ENCODE peak calls at places on chromosomes 1 and 21, in six cellular contexts. M is prostate gland, L is uterus, Z is transverse colon, J is adrenal gland, G is IMR-90. U is an unnamed sample.

GRCh38 chr1:50973875-50974617 is 4.0 kb downstream of the CDKN2C start:
- DNase-seq in M (no peak), L (no peak), Z (no peak), J (no peak), G (no peak), U (no peak)

GRCh38 chr21:14943636-14944035 is 121.2 kb downstream of the NRIP1 start:
- DNase-seq in M (no peak), L (no peak), Z (no peak), J (no peak), G (peak; percentile 49), U (no peak)

GRCh38 chr1:32518976-32519375 is 20.3 kb upstream of the ZBTB8A start:
- DNase-seq in M (no peak), L (no peak), Z (no peak), J (no peak), G (no peak), U (no peak)

GRCh38 chr1:117826551-117827078 is 102.8 kb downstream of the GDAP2 start:
- DNase-seq in M (no peak), L (no peak), Z (no peak), J (peak; percentile 35), G (peak; percentile 96), U (no peak)

GRCh38 chr21:34704119-34704518 is 35.3 kb downstream of the CLIC6 start:
- DNase-seq in M (peak; percentile 26), L (peak; percentile 22), Z (no peak), J (no peak), G (peak; percentile 40), U (peak; percentile 40)

GRCh38 chr1:167711797-167712196 is 10.0 kb upstream of the MPZL1 start:
- DNase-seq in M (no peak), L (no peak), Z (peak; percentile 59), J (no peak), G (no peak), U (no peak)

GRCh38 chr1:202324646-202325045 is 17.1 kb downstream of the UBE2T start:
- DNase-seq in M (no peak), L (no peak), Z (no peak), J (no peak), G (no peak), U (no peak)

GRCh38 chr1:30966690-30967369 is 58.3 kb upstream of the SDC3 start:
- DNase-seq in M (no peak), L (no peak), Z (no peak), J (peak; percentile 46), G (peak; percentile 70), U (no peak)

GRCh38 chr1:36530261-36530660 is 47.5 kb upstream of the CSF3R start:
- DNase-seq in M (no peak), L (no peak), Z (no peak), J (no peak), G (no peak), U (no peak)

GRCh38 chr1:205172729-205173366 is 38.7 kb downstream of the DSTYK start:
- DNase-seq in M (no peak), L (no peak), Z (no peak), J (no peak), G (peak; percentile 99), U (peak; percentile 42)

GRCh38 chr1:158951956-158952355 is 20.6 kb downstream of the PYHIN1 start:
- DNase-seq in M (no peak), L (no peak), Z (peak; percentile 24), J (no peak), G (no peak), U (no peak)

GRCh38 chr1:16186655-16187235 is 25.7 kb downstream of the ARHGEF19 start:
- DNase-seq in M (no peak), L (no peak), Z (peak; percentile 72), J (no peak), G (no peak), U (no peak)

GRCh38 chr1:24742090-24742938 is 2.9 kb upstream of the CLIC4 start:
- DNase-seq in M (no peak), L (no peak), Z (peak; percentile 63), J (no peak), G (peak; percentile 94), U (peak; percentile 77)

GRCh38 chr1:54125671-54126070 is 27.1 kb downstream of the CDCP2 start:
- DNase-seq in M (peak; percentile 34), L (no peak), Z (peak; percentile 24), J (peak; percentile 44), G (peak; percentile 26), U (no peak)

GRCh38 chr1:117821382-117821755 is 108.1 kb downstream of the GDAP2 start:
- DNase-seq in M (no peak), L (no peak), Z (no peak), J (no peak), G (peak; percentile 59), U (no peak)

GRCh38 chr1:15799004-15799867 is 8.2 kb downstream of the UQCRHL start:
- DNase-seq in M (peak; percentile 65), L (peak; percentile 76), Z (peak; percentile 59), J (no peak), G (peak; percentile 96), U (peak; percentile 76)

GRCh38 chr1:2585318-2586092 is 1.1 kb upstream of the PRXL2B start:
- DNase-seq in M (peak; percentile 36), L (peak; percentile 77), Z (peak; percentile 86), J (peak; percentile 65), G (peak; percentile 24), U (peak; percentile 95)

GRCh38 chr1:19458815-19459417 is 26.4 kb downstream of the CAPZB start:
- DNase-seq in M (peak; percentile 48), L (no peak), Z (peak; percentile 72), J (no peak), G (no peak), U (no peak)

GRCh38 chr1:30642391-30643120 is 80.8 kb downstream of the MATN1 start:
- DNase-seq in M (no peak), L (no peak), Z (no peak), J (no peak), G (no peak), U (no peak)

GRCh38 chr1:243495032-243495431 is 239.2 kb downstream of the SDCCAG8 start:
- DNase-seq in M (no peak), L (no peak), Z (no peak), J (no peak), G (no peak), U (no peak)

GRCh38 chr21:43727571-43728466 is 8.9 kb downstream of the PDXK start:
- DNase-seq in M (no peak), L (peak; percentile 53), Z (no peak), J (no peak), G (peak; percentile 22), U (no peak)

GRCh38 chr1:72649211-72649888 is 367.0 kb upstream of the NEGR1 start:
- DNase-seq in M (no peak), L (no peak), Z (no peak), J (no peak), G (no peak), U (no peak)

GRCh38 chr1:155117610-155118009 is 10.1 kb upstream of the EFNA1 start:
- DNase-seq in M (no peak), L (no peak), Z (no peak), J (no peak), G (no peak), U (no peak)

GRCh38 chr1:15027515-15027948 is 126.0 kb upstream of the TMEM51 start:
- DNase-seq in M (peak; percentile 50), L (peak; percentile 60), Z (peak; percentile 78), J (peak; percentile 75), G (peak; percentile 54), U (peak; percentile 96)

GRCh38 chr1:199394856-199395255 is 632.7 kb upstream of the NR5A2 start:
- DNase-seq in M (no peak), L (no peak), Z (no peak), J (no peak), G (no peak), U (no peak)

GRCh38 chr21:17612023-17612564 is 607 bp downstream of the BTG3 start:
- DNase-seq in M (peak; percentile 25), L (peak; percentile 35), Z (peak; percentile 41), J (peak; percentile 46), G (peak; percentile 59), U (peak; percentile 90)

GRCh38 chr1:177429234-177429633 is 258.5 kb downstream of the BRINP2 start:
- DNase-seq in M (no peak), L (no peak), Z (no peak), J (no peak), G (no peak), U (no peak)

GRCh38 chr1:65175171-65176070 is 27.4 kb downstream of the AK4 start:
- DNase-seq in M (no peak), L (no peak), Z (no peak), J (no peak), G (peak; percentile 36), U (peak; percentile 78)

GRCh38 chr1:209845405-209845725 is 17.6 kb downstream of the UTP25 start:
- DNase-seq in M (no peak), L (no peak), Z (no peak), J (no peak), G (no peak), U (no peak)

GRCh38 chr1:73674945-73675561 is 522.9 kb downstream of the LRRIQ3 start:
- DNase-seq in M (no peak), L (no peak), Z (no peak), J (no peak), G (no peak), U (no peak)

GRCh38 chr1:26358411-26359384 is 4.8 kb upstream of the CRYBG2 start:
- DNase-seq in M (no peak), L (no peak), Z (peak; percentile 83), J (no peak), G (no peak), U (no peak)

DNA sequence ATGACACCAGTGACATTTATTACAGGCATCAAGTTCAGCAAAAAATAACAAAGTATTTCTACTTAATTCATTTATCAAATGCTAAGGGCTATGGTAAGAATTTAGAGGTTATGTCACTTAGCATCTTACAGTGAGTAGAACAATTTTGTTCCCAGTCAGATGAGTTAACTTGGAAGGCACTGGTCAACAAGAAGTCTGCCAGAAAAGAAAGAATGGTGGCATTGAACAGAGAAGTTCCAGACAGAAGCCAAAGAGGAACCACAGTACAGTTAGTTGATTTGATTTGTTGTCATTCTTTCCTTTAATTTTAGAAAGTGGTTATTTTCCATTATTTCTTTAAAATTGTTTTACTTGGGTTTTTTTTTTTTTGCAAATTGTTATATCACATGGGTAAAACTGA is 232.2 kb upstream of the PKN2 start:
- DNase-seq in M (no peak), L (no peak), Z (no peak), J (no peak), G (no peak), U (no peak)
- TF ChIP-seq CTCF in M (no peak), L (no peak), Z (no peak), J (no peak), G (no peak), U (no peak)

DNA sequence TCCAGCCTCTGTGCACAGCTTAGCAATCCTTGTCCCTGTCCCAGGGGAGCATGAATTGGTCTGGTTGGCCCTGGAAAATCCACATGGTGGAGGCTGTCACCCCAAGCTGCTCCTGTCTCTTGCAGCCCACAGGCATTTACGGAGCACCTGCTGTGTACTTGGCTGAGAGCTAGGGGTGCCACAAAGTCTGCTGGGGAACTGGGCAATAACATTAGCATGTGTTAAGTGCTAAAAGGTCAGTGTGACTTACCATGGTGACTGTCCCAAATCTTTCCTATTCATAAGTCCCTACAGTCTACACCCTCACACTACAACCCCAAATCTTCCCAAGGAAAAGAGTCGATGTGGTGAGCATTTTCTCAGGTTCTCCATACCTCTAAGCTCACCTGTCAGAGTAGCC is 53.6 kb upstream of the ARTN start:
- DNase-seq in M (no peak), L (no peak), Z (no peak), J (no peak), G (no peak), U (no peak)
- TF ChIP-seq POLR2A in M (no peak), L (no peak), Z (no peak), J (no peak), G (no peak), U (no peak)

GRCh38 chr1:84387480-84388163 is 10.7 kb upstream of the DNASE2B start:
- DNase-seq in M (no peak), L (no peak), Z (no peak), J (no peak), G (no peak), U (no peak)
- TF ChIP-seq CTCF in M (no peak), L (no peak), Z (no peak), J (peak; percentile 8), G (peak; percentile 27), U (no peak)

GRCh38 chr1:98437540-98437939 is 224.0 kb upstream of the SNX7 start:
- DNase-seq in M (no peak), L (no peak), Z (no peak), J (no peak), G (no peak), U (no peak)
- TF ChIP-seq POLR2A in M (no peak), L (no peak), Z (no peak), J (no peak), G (no peak), U (no peak)